ENCODE peak calls at places on chromosome 9, in seven cellular contexts. One of them, this sample, is unnamed.

GRCh38 chr9:132945186-132946130 is 1.0 kb upstream of the TSC1 start:
- DNase-seq in Caki2: no peak
- DNase-seq in GM12891: no peak
- DNase-seq in SJSA1: no peak
- DNase-seq in GM12865: no peak
- DNase-seq in DMS153: no peak
- DNase-seq in tibial artery: no peak
- DNase-seq in this sample: no peak

GRCh38 chr9:115988701-115989100 is 164.9 kb upstream of the PAPPA start:
- DNase-seq in Caki2: no peak
- DNase-seq in GM12891: no peak
- DNase-seq in SJSA1: no peak
- DNase-seq in GM12865: no peak
- DNase-seq in DMS153: no peak
- DNase-seq in tibial artery: no peak
- DNase-seq in this sample: no peak

GRCh38 chr9:132147331-132147730 is 14.5 kb upstream of the NTNG2 start:
- DNase-seq in Caki2: no peak
- DNase-seq in GM12891: no peak
- DNase-seq in SJSA1: no peak
- DNase-seq in GM12865: no peak
- DNase-seq in DMS153: no peak
- DNase-seq in tibial artery: no peak
- DNase-seq in this sample: no peak

GRCh38 chr9:23799521-23799920 is 26.5 kb downstream of the ELAVL2 start:
- DNase-seq in Caki2: no peak
- DNase-seq in GM12891: no peak
- DNase-seq in SJSA1: no peak
- DNase-seq in GM12865: no peak
- DNase-seq in DMS153: no peak
- DNase-seq in tibial artery: no peak
- DNase-seq in this sample: no peak

GRCh38 chr9:129850821-129851540 is 15.7 kb downstream of the USP20 start:
- DNase-seq in Caki2: peak; percentile 95
- DNase-seq in GM12891: no peak
- DNase-seq in SJSA1: no peak
- DNase-seq in GM12865: no peak
- DNase-seq in DMS153: no peak
- DNase-seq in tibial artery: no peak
- DNase-seq in this sample: no peak

GRCh38 chr9:19156805-19157204 is 29.5 kb upstream of the PLIN2 start:
- DNase-seq in Caki2: no peak
- DNase-seq in GM12891: no peak
- DNase-seq in SJSA1: no peak
- DNase-seq in GM12865: no peak
- DNase-seq in DMS153: no peak
- DNase-seq in tibial artery: peak; percentile 60
- DNase-seq in this sample: no peak

GRCh38 chr9:132669329-132669635 is 501 bp downstream of the DDX31 start:
- DNase-seq in Caki2: no peak
- DNase-seq in GM12891: no peak
- DNase-seq in SJSA1: no peak
- DNase-seq in GM12865: no peak
- DNase-seq in DMS153: peak; percentile 41
- DNase-seq in tibial artery: no peak
- DNase-seq in this sample: no peak

GRCh38 chr9:37541465-37541864 is 34.7 kb downstream of the FBXO10 start:
- DNase-seq in Caki2: no peak
- DNase-seq in GM12891: no peak
- DNase-seq in SJSA1: no peak
- DNase-seq in GM12865: no peak
- DNase-seq in DMS153: no peak
- DNase-seq in tibial artery: no peak
- DNase-seq in this sample: no peak

GRCh38 chr9:120583958-120584369 is 4.0 kb upstream of the CDK5RAP2 start:
- DNase-seq in Caki2: peak; percentile 43
- DNase-seq in GM12891: no peak
- DNase-seq in SJSA1: peak; percentile 70
- DNase-seq in GM12865: peak; percentile 91
- DNase-seq in DMS153: peak; percentile 98
- DNase-seq in tibial artery: no peak
- DNase-seq in this sample: no peak

GRCh38 chr9:99231708-99232107 is 9.6 kb downstream of the SEC61B start:
- DNase-seq in Caki2: no peak
- DNase-seq in GM12891: no peak
- DNase-seq in SJSA1: no peak
- DNase-seq in GM12865: peak; percentile 64
- DNase-seq in DMS153: no peak
- DNase-seq in tibial artery: no peak
- DNase-seq in this sample: no peak

GRCh38 chr9:28073278-28073677 is 500.0 kb upstream of the C9orf72 start:
- DNase-seq in Caki2: peak; percentile 14
- DNase-seq in GM12891: no peak
- DNase-seq in SJSA1: no peak
- DNase-seq in GM12865: peak; percentile 40
- DNase-seq in DMS153: no peak
- DNase-seq in tibial artery: no peak
- DNase-seq in this sample: no peak

GRCh38 chr9:106956971-106957370 is 94.0 kb downstream of the ZNF462 start:
- DNase-seq in Caki2: peak; percentile 61
- DNase-seq in GM12891: no peak
- DNase-seq in SJSA1: no peak
- DNase-seq in GM12865: no peak
- DNase-seq in DMS153: no peak
- DNase-seq in tibial artery: no peak
- DNase-seq in this sample: no peak

GRCh38 chr9:96398582-96399334 is 15.2 kb upstream of the SLC35D2 start:
- DNase-seq in Caki2: no peak
- DNase-seq in GM12891: no peak
- DNase-seq in SJSA1: no peak
- DNase-seq in GM12865: peak; percentile 72
- DNase-seq in DMS153: no peak
- DNase-seq in tibial artery: no peak
- DNase-seq in this sample: no peak

This sample was measured in GM12864.